ENCODE peak calls at places on chromosomes 13 and 19, in four cellular contexts. L is RWPE1, G is cardiac fibroblast, O is thoracic aorta. V is an unnamed sample.

GRCh38 chr13:19185086-19185864 is 3.7 kb upstream of the TUBA3C start:
- DNase-seq in L (no peak), G (no peak), O (no peak), V (peak; percentile 78)

GRCh38 chr13:23695711-23696512 is 125.7 kb downstream of the TNFRSF19 start:
- DNase-seq in L (no peak), G (no peak), O (no peak), V (no peak)

GRCh38 chr19:4660181-4660791 is 9.9 kb downstream of the MYDGF start:
- DNase-seq in L (no peak), G (no peak), O (no peak), V (no peak)

GRCh38 chr13:20370815-20371421 is 138.8 kb upstream of the GJB6 start:
- DNase-seq in L (no peak), G (no peak), O (no peak), V (no peak)

GRCh38 chr19:5927439-5927821 is 13.4 kb downstream of the CAPS start:
- DNase-seq in L (no peak), G (no peak), O (no peak), V (no peak)

GRCh38 chr13:44151474-44151873 is 222.2 kb upstream of the SERP2 start:
- DNase-seq in L (no peak), G (no peak), O (no peak), V (no peak)

GRCh38 chr19:35328851-35329285 is at the start of gene CD22:
- DNase-seq in L (no peak), G (no peak), O (no peak), V (no peak)

GRCh38 chr19:1312732-1313694 is 27.3 kb downstream of the EFNA2 start:
- DNase-seq in L (peak; percentile 93), G (peak; percentile 65), O (no peak), V (no peak)

GRCh38 chr19:17967258-17968051 is 548 bp downstream of the KCNN1 start:
- DNase-seq in L (no peak), G (no peak), O (no peak), V (no peak)

GRCh38 chr19:35533201-35533821 is at the start of gene GAPDHS:
- DNase-seq in L (no peak), G (no peak), O (no peak), V (no peak)

GRCh38 chr13:39887424-39887823 is 232.0 kb downstream of the COG6 start:
- DNase-seq in L (no peak), G (no peak), O (no peak), V (no peak)

GRCh38 chr19:57068921-57069697 is 50.7 kb upstream of the USP29 start:
- DNase-seq in L (no peak), G (no peak), O (no peak), V (no peak)

GRCh38 chr19:16477311-16477710 is 5.5 kb upstream of the EPS15L1 start:
- DNase-seq in L (no peak), G (no peak), O (no peak), V (no peak)

GRCh38 chr13:42814868-42815267 is 33.5 kb downstream of the FAM216B start:
- DNase-seq in L (peak; percentile 67), G (peak; percentile 86), O (no peak), V (no peak)

GRCh38 chr19:1082165-1082927 is 12.8 kb downstream of the POLR2E start:
- DNase-seq in L (peak; percentile 95), G (no peak), O (no peak), V (no peak)

GRCh38 chr19:28169168-28169862 is 1043.6 kb downstream of the UQCRFS1 start:
- DNase-seq in L (no peak), G (no peak), O (no peak), V (no peak)

GRCh38 chr19:15508035-15508710 is at the start of gene CYP4F22:
- DNase-seq in L (no peak), G (no peak), O (no peak), V (no peak)

GRCh38 chr19:40231544-40232424 is 5.3 kb upstream of the CCNP start:
- DNase-seq in L (no peak), G (no peak), O (no peak), V (no peak)

GRCh38 chr19:13621413-13621812 is 115.1 kb upstream of the CACNA1A start:
- DNase-seq in L (peak; percentile 88), G (peak; percentile 93), O (no peak), V (peak; percentile 86)

GRCh38 chr19:15101479-15102082 is 5.6 kb upstream of the SYDE1 start:
- DNase-seq in L (no peak), G (peak; percentile 72), O (no peak), V (no peak)

GRCh38 chr19:6632002-6632621 is 37.8 kb downstream of the TNFSF14 start:
- DNase-seq in L (peak; percentile 46), G (peak; percentile 87), O (peak; percentile 45), V (peak; percentile 87)

GRCh38 chr19:49361438-49362047 is 673 bp downstream of the TEAD2 start:
- DNase-seq in L (peak; percentile 72), G (peak; percentile 70), O (no peak), V (peak; percentile 92)

DNA sequence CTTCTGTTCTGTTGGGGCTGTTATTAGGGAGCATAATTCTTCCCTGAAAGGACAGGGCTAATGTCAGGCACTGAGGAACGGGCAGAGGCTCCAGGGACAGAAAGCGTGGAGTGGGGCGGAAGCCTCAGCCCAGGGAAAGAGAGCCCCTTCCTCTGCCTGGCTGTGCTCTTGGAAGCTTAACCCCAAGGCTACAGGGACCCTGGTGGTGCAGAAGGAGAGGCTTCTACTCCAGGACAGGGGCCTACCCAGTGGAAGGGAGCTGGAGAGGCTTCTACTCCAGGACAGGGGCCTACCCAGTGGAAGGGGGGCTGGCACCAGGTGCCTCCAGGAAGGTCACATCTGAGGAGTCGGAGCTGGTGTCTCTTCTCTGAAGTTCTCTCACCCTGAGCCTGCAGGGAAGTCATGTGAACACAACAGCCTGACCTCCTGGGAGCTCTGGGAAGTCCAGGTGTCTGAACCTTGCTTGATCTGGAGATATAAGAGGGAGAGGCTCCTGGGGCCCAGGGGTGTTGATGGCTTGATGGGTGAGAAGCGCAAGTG is 159.5 kb upstream of the SOX1 start:
- DNase-seq in L (no peak), G (no peak), O (no peak), V (peak; percentile 69)
- TF ChIP-seq CTCF in L (no peak), G (no peak), O (no peak), V (no peak)

GRCh38 chr19:43774103-43774939 is 6.5 kb downstream of the KCNN4 start:
- DNase-seq in L (no peak), G (peak; percentile 71), O (no peak), V (no peak)
- TF ChIP-seq CTCF in L (no peak), G (peak; percentile 76), O (peak; percentile 52), V (peak; percentile 61)

GRCh38 chr13:27613623-27614022 is 6.7 kb downstream of the LNX2 start:
- DNase-seq in L (no peak), G (no peak), O (no peak), V (no peak)
- TF ChIP-seq CTCF in L (no peak), G (no peak), O (no peak), V (no peak)

GRCh38 chr13:66967825-66968597 is 262.1 kb downstream of the PCDH9 start:
- DNase-seq in L (no peak), G (peak; percentile 26), O (no peak), V (no peak)

GRCh38 chr13:66974174-66974573 is 256.0 kb downstream of the PCDH9 start:
- DNase-seq in L (no peak), G (no peak), O (no peak), V (no peak)

GRCh38 chr13:66972659-66973058 is 257.5 kb downstream of the PCDH9 start:
- DNase-seq in L (no peak), G (peak; percentile 10), O (no peak), V (no peak)

GRCh38 chr13:66965146-66965545 is 265.0 kb downstream of the PCDH9 start:
- DNase-seq in L (no peak), G (no peak), O (no peak), V (no peak)

DNA sequence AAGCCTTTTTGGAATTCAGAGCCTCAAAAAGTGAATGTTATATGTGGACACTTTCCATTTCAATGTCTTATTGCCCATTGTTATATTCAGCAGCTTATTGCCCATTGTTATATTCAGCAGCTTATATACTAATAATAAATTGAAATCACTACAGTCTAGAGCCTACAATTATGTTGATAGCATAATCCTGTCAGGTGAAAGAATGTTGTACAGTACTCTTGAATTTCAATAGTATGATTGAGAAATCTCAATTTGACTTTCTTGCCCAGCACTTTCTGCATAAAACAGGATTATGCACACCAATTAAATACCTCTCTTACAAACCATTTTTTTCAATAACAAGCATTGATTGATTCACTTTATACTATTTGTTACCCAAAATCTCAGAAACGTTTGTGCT is 260.8 kb downstream of the PCDH9 start:
- DNase-seq in L (no peak), G (no peak), O (no peak), V (no peak)
- TF ChIP-seq CTCF in L (no peak), G (no peak), O (no peak), V (no peak)

GRCh38 chr13:77001540-77001939 is 9.7 kb downstream of the CLN5 start:
- DNase-seq in L (no peak), G (no peak), O (no peak), V (no peak)

GRCh38 chr13:77000475-77000874 is 8.6 kb downstream of the CLN5 start:
- DNase-seq in L (no peak), G (no peak), O (no peak), V (no peak)

GRCh38 chr13:77001963-77002587 is 10.2 kb downstream of the CLN5 start:
- DNase-seq in L (no peak), G (no peak), O (no peak), V (no peak)

DNA sequence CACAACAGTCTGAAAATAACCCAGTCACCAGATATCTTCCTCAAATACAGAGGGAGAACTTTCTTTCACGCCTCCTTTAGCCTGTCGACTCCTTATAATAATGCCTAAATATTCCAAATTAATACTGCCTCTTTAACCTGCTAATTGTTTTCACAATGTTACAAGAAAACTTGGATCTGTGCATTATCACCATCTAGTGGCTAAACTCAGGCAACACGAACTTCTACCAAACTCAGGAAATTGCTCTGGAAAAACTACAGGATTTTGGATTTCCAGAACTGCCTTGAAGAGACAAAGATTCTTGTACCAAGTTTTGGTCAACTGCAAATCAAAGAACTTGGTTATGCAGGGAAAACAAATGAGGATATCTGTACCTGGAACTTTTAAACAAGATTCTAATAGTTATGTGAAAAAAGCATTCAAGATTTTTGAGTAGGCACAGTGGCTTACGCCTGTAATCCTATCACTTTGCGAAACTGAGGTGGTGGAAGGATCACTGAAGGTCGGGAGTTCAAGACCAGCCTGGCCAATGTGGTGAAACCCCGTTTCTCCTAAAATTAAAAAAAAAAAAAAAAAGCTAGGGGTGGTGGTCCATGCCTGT is 10.8 kb downstream of the CLN5 start:
- DNase-seq in L (peak; percentile 30), G (peak; percentile 53), O (no peak), V (no peak)
- TF ChIP-seq CTCF in L (peak; percentile 73), G (peak; percentile 73), O (peak; percentile 43), V (peak; percentile 68)

DNA sequence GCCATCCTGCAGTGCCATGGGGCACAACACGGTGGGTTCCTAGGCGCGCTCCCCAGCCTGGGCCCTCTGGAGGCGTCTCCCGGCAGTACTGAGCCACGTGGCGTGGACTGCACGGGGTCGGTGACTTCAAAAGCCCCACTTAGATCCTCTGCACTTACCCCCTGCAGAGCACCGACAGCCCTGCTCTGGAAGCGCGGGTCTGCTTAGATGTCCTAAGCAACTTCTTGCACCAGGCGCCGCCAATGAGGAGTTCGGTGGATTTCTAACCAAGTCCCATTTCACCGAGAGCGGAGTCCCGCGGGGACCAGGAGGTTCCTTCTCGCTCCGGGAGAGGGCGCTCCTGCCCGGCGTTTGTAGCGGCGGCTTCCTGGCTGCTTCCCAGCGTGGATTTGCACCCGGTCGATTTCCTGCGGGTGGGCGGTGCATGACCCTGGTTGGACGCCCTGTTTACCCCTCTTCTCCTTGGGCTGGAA is 25.2 kb upstream of the ZNF845 start:
- DNase-seq in L (no peak), G (peak; percentile 38), O (no peak), V (peak; percentile 80)
- TF ChIP-seq CTCF in L (no peak), G (peak; percentile 52), O (no peak), V (no peak)